ENCODE peak calls at places on chromosomes 5 and 9, in four cellular contexts. R is naive thymus-derived CD4-positive, alpha-beta T cell; N is cardiac muscle cell; A is DND-41. H is an unnamed sample.
A peak's percentile ranks its signal among the peaks of the same experiment; 100 is the strongest.

GRCh38 chr9:130453487-130453886 is 8.7 kb downstream of the ASS1 start:
- DNase-seq in R (no peak), N (peak; percentile 72), A (no peak), H (no peak)

GRCh38 chr9:100098241-100098886 is 436 bp downstream of the ERP44 start:
- DNase-seq in R (peak; percentile 15), A (peak; percentile 48), N (peak; percentile 38), H (no peak)

GRCh38 chr5:1293997-1294838 is 650 bp downstream of the TERT start:
- DNase-seq in N (no peak), A (no peak), R (no peak), H (peak; percentile 28)

GRCh38 chr5:150167163-150167798 is 703 bp downstream of the CDX1 start:
- DNase-seq in R (no peak), A (no peak), N (no peak), H (no peak)

GRCh38 chr5:107377277-107377609 is 293.5 kb downstream of the EFNA5 start:
- DNase-seq in N (no peak), A (no peak), R (no peak), H (no peak)

GRCh38 chr9:38024036-38024681 is 44.9 kb downstream of the SHB start:
- DNase-seq in R (no peak), N (peak; percentile 75), A (no peak), H (no peak)

GRCh38 chr5:30539004-30539634 is 654.4 kb upstream of the CDH6 start:
- DNase-seq in R (no peak), A (no peak), N (peak; percentile 13), H (peak; percentile 67)

GRCh38 chr9:120916573-120916972 is 10.0 kb downstream of the TRAF1 start:
- DNase-seq in N (peak; percentile 90), A (no peak), R (no peak), H (peak; percentile 88)

GRCh38 chr5:38465045-38465444 is 91.4 kb downstream of the LIFR start:
- DNase-seq in R (no peak), A (no peak), N (no peak), H (no peak)

GRCh38 chr5:37197340-37198050 is 51.7 kb downstream of the CPLANE1 start:
- DNase-seq in R (no peak), N (peak; percentile 34), A (peak; percentile 66), H (no peak)

GRCh38 chr5:102759289-102759688 is 4.2 kb downstream of the PAM start:
- DNase-seq in R (no peak), N (no peak), A (no peak), H (no peak)

GRCh38 chr5:102760815-102761214 is 5.7 kb downstream of the PAM start:
- DNase-seq in R (no peak), N (peak; percentile 21), A (no peak), H (no peak)

GRCh38 chr5:102759700-102760099 is 4.6 kb downstream of the PAM start:
- DNase-seq in N (no peak), A (no peak), R (no peak), H (no peak)

GRCh38 chr5:102755691-102756371 is 726 bp downstream of the PAM start:
- DNase-seq in N (peak; percentile 74), A (peak; percentile 53), R (peak; percentile 22), H (peak; percentile 76)

GRCh38 chr5:102758576-102758975 is 3.5 kb downstream of the PAM start:
- DNase-seq in R (no peak), N (peak; percentile 13), A (no peak), H (no peak)
- H3K27ac ChIP-seq in R (no peak overlapping the region), N (no peak overlapping the region), A (no peak overlapping the region), H (peak overlapping the region; percentile 48)

GRCh38 chr9:124216474-124217176 is 41.1 kb upstream of the NEK6 start:
- DNase-seq in N (no peak), A (peak; percentile 77), R (no peak), H (peak; percentile 63)
- H3K4me3 ChIP-seq in N (no peak overlapping the region), A (no peak overlapping the region), R (peak overlapping the region; percentile 1), H (no peak overlapping the region)

GRCh38 chr5:161783297-161783696 is 64.6 kb upstream of the GABRA1 start:
- DNase-seq in A (no peak), R (no peak), N (no peak), H (no peak)

GRCh38 chr5:161786686-161787085 is 61.2 kb upstream of the GABRA1 start:
- DNase-seq in R (no peak), A (no peak), N (no peak), H (no peak)
- H3K4me1 ChIP-seq in R (no peaks in the 10 kb centered on the region), A (no peaks in the 10 kb centered on the region), N (no peaks in the 10 kb centered on the region), H (no peaks in the 10 kb centered on the region)

GRCh38 chr9:8400378-8400777 is 600.8 kb upstream of the DMAC1 start:
- DNase-seq in A (no peak), R (no peak), N (no peak), H (no peak)
- H3K27ac ChIP-seq in A (no peak overlapping the region), R (no peak overlapping the region), N (no peak overlapping the region), H (no peak overlapping the region)